ENCODE peak calls at places on chromosomes 13 and 19, in ten cellular contexts. One of them, this sample, is unnamed.

GRCh38 chr13:109803822-109804221 is 17.4 kb upstream of the IRS2 start:
- DNase-seq in cardiac fibroblast: no peak
- DNase-seq in A549: no peak
- DNase-seq in fibroblast of villous mesenchyme: no peak
- DNase-seq in dorsolateral prefrontal cortex: no peak
- DNase-seq in fibroblast of pulmonary artery: no peak
- DNase-seq in brain microvascular endothelial cell: no peak
- DNase-seq in CD4-positive, alpha-beta T cell: no peak
- DNase-seq in Peyer's patch: no peak
- DNase-seq in neural crest cell: no peak
- DNase-seq in this sample: no peak

GRCh38 chr19:55283548-55284393 is at the start of gene BRSK1:
- DNase-seq in cardiac fibroblast: peak; percentile 41
- DNase-seq in fibroblast of villous mesenchyme: peak; percentile 43
- DNase-seq in neural crest cell: peak; percentile 65
- DNase-seq in fibroblast of pulmonary artery: peak; percentile 60
- DNase-seq in CD4-positive, alpha-beta T cell: peak; percentile 43
- DNase-seq in dorsolateral prefrontal cortex: peak; percentile 86
- DNase-seq in Peyer's patch: no peak
- DNase-seq in A549: peak; percentile 62
- DNase-seq in brain microvascular endothelial cell: peak; percentile 40
- DNase-seq in this sample: no peak

GRCh38 chr19:13833330-13834265 is 38.4 kb downstream of the ZSWIM4 start:
- DNase-seq in CD4-positive, alpha-beta T cell: peak; percentile 89
- DNase-seq in neural crest cell: peak; percentile 94
- DNase-seq in fibroblast of pulmonary artery: peak; percentile 90
- DNase-seq in cardiac fibroblast: peak; percentile 91
- DNase-seq in dorsolateral prefrontal cortex: peak; percentile 88
- DNase-seq in fibroblast of villous mesenchyme: peak; percentile 90
- DNase-seq in brain microvascular endothelial cell: peak; percentile 81
- DNase-seq in Peyer's patch: peak; percentile 99
- DNase-seq in A549: peak; percentile 91
- DNase-seq in this sample: peak; percentile 99

GRCh38 chr13:112053744-112054615 is 13.0 kb upstream of the SOX1 start:
- DNase-seq in CD4-positive, alpha-beta T cell: no peak
- DNase-seq in fibroblast of pulmonary artery: no peak
- DNase-seq in cardiac fibroblast: no peak
- DNase-seq in brain microvascular endothelial cell: no peak
- DNase-seq in Peyer's patch: no peak
- DNase-seq in dorsolateral prefrontal cortex: no peak
- DNase-seq in fibroblast of villous mesenchyme: no peak
- DNase-seq in A549: no peak
- DNase-seq in neural crest cell: no peak
- DNase-seq in this sample: no peak

GRCh38 chr19:839146-839872 is 1.5 kb upstream of the PRTN3 start:
- DNase-seq in dorsolateral prefrontal cortex: no peak
- DNase-seq in fibroblast of villous mesenchyme: no peak
- DNase-seq in CD4-positive, alpha-beta T cell: no peak
- DNase-seq in A549: no peak
- DNase-seq in Peyer's patch: no peak
- DNase-seq in neural crest cell: no peak
- DNase-seq in cardiac fibroblast: no peak
- DNase-seq in fibroblast of pulmonary artery: no peak
- DNase-seq in brain microvascular endothelial cell: no peak
- DNase-seq in this sample: no peak

GRCh38 chr19:13778398-13778797 is 4.1 kb downstream of the C19orf53 start:
- DNase-seq in fibroblast of villous mesenchyme: no peak
- DNase-seq in cardiac fibroblast: no peak
- DNase-seq in brain microvascular endothelial cell: no peak
- DNase-seq in Peyer's patch: no peak
- DNase-seq in dorsolateral prefrontal cortex: no peak
- DNase-seq in fibroblast of pulmonary artery: no peak
- DNase-seq in A549: no peak
- DNase-seq in neural crest cell: no peak
- DNase-seq in CD4-positive, alpha-beta T cell: no peak
- DNase-seq in this sample: no peak

GRCh38 chr13:29336356-29336755 is 259.1 kb downstream of the SLC7A1 start:
- DNase-seq in fibroblast of villous mesenchyme: no peak
- DNase-seq in brain microvascular endothelial cell: no peak
- DNase-seq in dorsolateral prefrontal cortex: no peak
- DNase-seq in neural crest cell: no peak
- DNase-seq in A549: no peak
- DNase-seq in CD4-positive, alpha-beta T cell: no peak
- DNase-seq in Peyer's patch: no peak
- DNase-seq in fibroblast of pulmonary artery: no peak
- DNase-seq in cardiac fibroblast: no peak
- DNase-seq in this sample: no peak

GRCh38 chr19:32630338-32630737 is 44.6 kb downstream of the ANKRD27 start:
- DNase-seq in fibroblast of villous mesenchyme: no peak
- DNase-seq in dorsolateral prefrontal cortex: no peak
- DNase-seq in CD4-positive, alpha-beta T cell: no peak
- DNase-seq in A549: peak; percentile 45
- DNase-seq in cardiac fibroblast: no peak
- DNase-seq in fibroblast of pulmonary artery: no peak
- DNase-seq in brain microvascular endothelial cell: no peak
- DNase-seq in neural crest cell: no peak
- DNase-seq in Peyer's patch: no peak
- DNase-seq in this sample: no peak

GRCh38 chr19:5586300-5587070 is 18.7 kb upstream of the TINCR start:
- DNase-seq in Peyer's patch: no peak
- DNase-seq in A549: no peak
- DNase-seq in dorsolateral prefrontal cortex: no peak
- DNase-seq in cardiac fibroblast: no peak
- DNase-seq in fibroblast of villous mesenchyme: no peak
- DNase-seq in fibroblast of pulmonary artery: no peak
- DNase-seq in neural crest cell: no peak
- DNase-seq in CD4-positive, alpha-beta T cell: no peak
- DNase-seq in brain microvascular endothelial cell: no peak
- DNase-seq in this sample: peak; percentile 49

GRCh38 chr19:15463865-15464371 is 426 bp downstream of the RASAL3 start:
- DNase-seq in Peyer's patch: no peak
- DNase-seq in neural crest cell: no peak
- DNase-seq in fibroblast of villous mesenchyme: no peak
- DNase-seq in brain microvascular endothelial cell: no peak
- DNase-seq in A549: no peak
- DNase-seq in cardiac fibroblast: no peak
- DNase-seq in CD4-positive, alpha-beta T cell: peak; percentile 77
- DNase-seq in dorsolateral prefrontal cortex: no peak
- DNase-seq in fibroblast of pulmonary artery: no peak
- DNase-seq in this sample: peak; percentile 79

DNA sequence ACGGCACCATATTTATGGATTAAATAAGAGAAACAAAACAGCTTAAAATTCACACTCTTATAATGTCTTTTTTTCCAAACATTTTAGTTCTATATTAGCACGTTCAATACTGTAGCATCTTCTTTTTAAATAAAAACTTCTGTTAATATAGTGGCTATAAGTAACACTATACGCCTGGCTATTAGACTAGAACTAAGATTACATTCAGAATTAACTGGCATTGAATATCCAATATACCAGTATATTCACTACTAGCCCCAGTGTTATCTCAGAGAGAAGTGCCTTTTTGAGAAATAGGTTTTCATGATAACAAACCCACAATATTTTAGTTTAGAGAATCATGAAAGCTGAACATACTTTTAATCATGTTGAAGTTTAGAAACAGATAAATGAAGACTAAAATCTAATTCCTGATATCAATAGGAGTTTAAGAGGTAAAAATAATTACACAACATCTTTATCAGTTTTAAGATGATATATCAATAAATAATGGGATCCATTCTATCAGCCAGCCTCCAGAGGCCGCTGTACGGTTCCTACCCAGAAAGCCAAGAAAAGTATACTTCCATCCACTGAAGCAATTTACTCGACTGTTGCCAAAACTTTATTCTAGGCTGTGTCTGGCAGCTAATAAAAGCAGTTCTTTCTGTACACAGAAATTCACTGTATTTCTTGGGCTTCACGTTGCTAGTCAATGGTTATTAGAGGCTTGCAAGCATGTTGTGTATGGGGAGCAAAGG is 1113.4 kb upstream of the MIR17HG start:
- DNase-seq in Peyer's patch: no peak
- DNase-seq in CD4-positive, alpha-beta T cell: no peak
- DNase-seq in A549: no peak
- DNase-seq in neural crest cell: no peak
- DNase-seq in brain microvascular endothelial cell: no peak
- DNase-seq in dorsolateral prefrontal cortex: no peak
- DNase-seq in cardiac fibroblast: no peak
- DNase-seq in fibroblast of villous mesenchyme: no peak
- DNase-seq in fibroblast of pulmonary artery: no peak
- DNase-seq in this sample: no peak
- TF ChIP-seq CTCF in Peyer's patch: no peak
- TF ChIP-seq CTCF in CD4-positive, alpha-beta T cell: no peak
- TF ChIP-seq CTCF in A549: no peak
- TF ChIP-seq CTCF in neural crest cell: no peak
- TF ChIP-seq CTCF in brain microvascular endothelial cell: no peak
- TF ChIP-seq CTCF in dorsolateral prefrontal cortex: no peak
- TF ChIP-seq CTCF in cardiac fibroblast: no peak
- TF ChIP-seq CTCF in fibroblast of villous mesenchyme: no peak
- TF ChIP-seq CTCF in fibroblast of pulmonary artery: no peak
- TF ChIP-seq CTCF in this sample: no peak

GRCh38 chr19:57317503-57317902 is 2.8 kb upstream of the ZNF543 start:
- DNase-seq in neural crest cell: no peak
- DNase-seq in fibroblast of pulmonary artery: no peak
- DNase-seq in brain microvascular endothelial cell: no peak
- DNase-seq in dorsolateral prefrontal cortex: no peak
- DNase-seq in fibroblast of villous mesenchyme: no peak
- DNase-seq in Peyer's patch: no peak
- DNase-seq in CD4-positive, alpha-beta T cell: no peak
- DNase-seq in A549: no peak
- DNase-seq in cardiac fibroblast: no peak
- DNase-seq in this sample: no peak

GRCh38 chr19:57321164-57321563 is 892 bp downstream of the ZNF543 start:
- DNase-seq in brain microvascular endothelial cell: no peak
- DNase-seq in fibroblast of pulmonary artery: no peak
- DNase-seq in fibroblast of villous mesenchyme: no peak
- DNase-seq in cardiac fibroblast: no peak
- DNase-seq in A549: no peak
- DNase-seq in Peyer's patch: no peak
- DNase-seq in neural crest cell: no peak
- DNase-seq in CD4-positive, alpha-beta T cell: no peak
- DNase-seq in dorsolateral prefrontal cortex: no peak
- DNase-seq in this sample: no peak

GRCh38 chr19:57319869-57320179 is 448 bp upstream of the ZNF543 start:
- DNase-seq in CD4-positive, alpha-beta T cell: no peak
- DNase-seq in A549: no peak
- DNase-seq in brain microvascular endothelial cell: no peak
- DNase-seq in cardiac fibroblast: no peak
- DNase-seq in Peyer's patch: no peak
- DNase-seq in fibroblast of pulmonary artery: no peak
- DNase-seq in fibroblast of villous mesenchyme: no peak
- DNase-seq in neural crest cell: no peak
- DNase-seq in dorsolateral prefrontal cortex: no peak
- DNase-seq in this sample: no peak

GRCh38 chr19:57321746-57322145 is 1.5 kb downstream of the ZNF543 start:
- DNase-seq in dorsolateral prefrontal cortex: no peak
- DNase-seq in Peyer's patch: no peak
- DNase-seq in fibroblast of pulmonary artery: no peak
- DNase-seq in fibroblast of villous mesenchyme: no peak
- DNase-seq in neural crest cell: no peak
- DNase-seq in A549: no peak
- DNase-seq in CD4-positive, alpha-beta T cell: no peak
- DNase-seq in brain microvascular endothelial cell: no peak
- DNase-seq in cardiac fibroblast: no peak
- DNase-seq in this sample: no peak

GRCh38 chr19:57320180-57321084 is at the start of gene ZNF543:
- DNase-seq in A549: peak; percentile 99
- DNase-seq in fibroblast of pulmonary artery: peak; percentile 96
- DNase-seq in CD4-positive, alpha-beta T cell: peak; percentile 87
- DNase-seq in Peyer's patch: peak; percentile 96
- DNase-seq in dorsolateral prefrontal cortex: peak; percentile 97
- DNase-seq in cardiac fibroblast: peak; percentile 97
- DNase-seq in brain microvascular endothelial cell: peak; percentile 96
- DNase-seq in fibroblast of villous mesenchyme: peak; percentile 97
- DNase-seq in neural crest cell: peak; percentile 90
- DNase-seq in this sample: peak; percentile 97
- TF ChIP-seq CTCF in A549: no peak
- TF ChIP-seq CTCF in fibroblast of pulmonary artery: no peak
- TF ChIP-seq CTCF in CD4-positive, alpha-beta T cell: no peak
- TF ChIP-seq CTCF in Peyer's patch: no peak
- TF ChIP-seq CTCF in dorsolateral prefrontal cortex: no peak
- TF ChIP-seq CTCF in cardiac fibroblast: no peak
- TF ChIP-seq CTCF in brain microvascular endothelial cell: peak; percentile 9
- TF ChIP-seq CTCF in fibroblast of villous mesenchyme: no peak
- TF ChIP-seq CTCF in neural crest cell: no peak
- TF ChIP-seq CTCF in this sample: no peak

GRCh38 chr19:58513694-58514563 is 2.1 kb upstream of the SLC27A5 start:
- DNase-seq in neural crest cell: peak; percentile 92
- DNase-seq in fibroblast of pulmonary artery: peak; percentile 88
- DNase-seq in CD4-positive, alpha-beta T cell: peak; percentile 94
- DNase-seq in dorsolateral prefrontal cortex: peak; percentile 83
- DNase-seq in fibroblast of villous mesenchyme: peak; percentile 83
- DNase-seq in Peyer's patch: peak; percentile 93
- DNase-seq in brain microvascular endothelial cell: peak; percentile 62
- DNase-seq in cardiac fibroblast: peak; percentile 85
- DNase-seq in A549: peak; percentile 92
- DNase-seq in this sample: peak; percentile 97

GRCh38 chr19:58513213-58513693 is 1.5 kb upstream of the SLC27A5 start:
- DNase-seq in fibroblast of pulmonary artery: no peak
- DNase-seq in CD4-positive, alpha-beta T cell: no peak
- DNase-seq in A549: no peak
- DNase-seq in neural crest cell: no peak
- DNase-seq in fibroblast of villous mesenchyme: no peak
- DNase-seq in Peyer's patch: no peak
- DNase-seq in cardiac fibroblast: no peak
- DNase-seq in brain microvascular endothelial cell: no peak
- DNase-seq in dorsolateral prefrontal cortex: no peak
- DNase-seq in this sample: no peak

GRCh38 chr19:58509731-58510083 is 2.1 kb downstream of the SLC27A5 start:
- DNase-seq in cardiac fibroblast: no peak
- DNase-seq in CD4-positive, alpha-beta T cell: no peak
- DNase-seq in brain microvascular endothelial cell: no peak
- DNase-seq in Peyer's patch: no peak
- DNase-seq in neural crest cell: no peak
- DNase-seq in dorsolateral prefrontal cortex: no peak
- DNase-seq in fibroblast of villous mesenchyme: no peak
- DNase-seq in fibroblast of pulmonary artery: no peak
- DNase-seq in A549: no peak
- DNase-seq in this sample: no peak

GRCh38 chr19:58510084-58510862 is 1.5 kb downstream of the SLC27A5 start:
- DNase-seq in A549: no peak
- DNase-seq in neural crest cell: no peak
- DNase-seq in fibroblast of pulmonary artery: no peak
- DNase-seq in cardiac fibroblast: no peak
- DNase-seq in CD4-positive, alpha-beta T cell: no peak
- DNase-seq in fibroblast of villous mesenchyme: no peak
- DNase-seq in Peyer's patch: no peak
- DNase-seq in dorsolateral prefrontal cortex: no peak
- DNase-seq in brain microvascular endothelial cell: no peak
- DNase-seq in this sample: no peak

GRCh38 chr19:58511353-58512208 is at the start of gene SLC27A5:
- DNase-seq in cardiac fibroblast: no peak
- DNase-seq in brain microvascular endothelial cell: no peak
- DNase-seq in CD4-positive, alpha-beta T cell: no peak
- DNase-seq in dorsolateral prefrontal cortex: no peak
- DNase-seq in fibroblast of villous mesenchyme: no peak
- DNase-seq in fibroblast of pulmonary artery: no peak
- DNase-seq in A549: no peak
- DNase-seq in neural crest cell: no peak
- DNase-seq in Peyer's patch: peak; percentile 70
- DNase-seq in this sample: no peak
- TF ChIP-seq CTCF in cardiac fibroblast: no peak
- TF ChIP-seq CTCF in brain microvascular endothelial cell: no peak
- TF ChIP-seq CTCF in CD4-positive, alpha-beta T cell: no peak
- TF ChIP-seq CTCF in dorsolateral prefrontal cortex: no peak
- TF ChIP-seq CTCF in fibroblast of villous mesenchyme: no peak
- TF ChIP-seq CTCF in fibroblast of pulmonary artery: no peak
- TF ChIP-seq CTCF in A549: no peak
- TF ChIP-seq CTCF in neural crest cell: no peak
- TF ChIP-seq CTCF in Peyer's patch: no peak
- TF ChIP-seq CTCF in this sample: no peak

GRCh38 chr19:51976852-51977251 is 9.8 kb downstream of the ZNF350 start:
- DNase-seq in neural crest cell: no peak
- DNase-seq in dorsolateral prefrontal cortex: no peak
- DNase-seq in fibroblast of pulmonary artery: no peak
- DNase-seq in Peyer's patch: no peak
- DNase-seq in CD4-positive, alpha-beta T cell: no peak
- DNase-seq in fibroblast of villous mesenchyme: no peak
- DNase-seq in brain microvascular endothelial cell: no peak
- DNase-seq in cardiac fibroblast: no peak
- DNase-seq in A549: no peak
- DNase-seq in this sample: no peak
- TF ChIP-seq CTCF in neural crest cell: no peak
- TF ChIP-seq CTCF in dorsolateral prefrontal cortex: no peak
- TF ChIP-seq CTCF in fibroblast of pulmonary artery: no peak
- TF ChIP-seq CTCF in Peyer's patch: no peak
- TF ChIP-seq CTCF in CD4-positive, alpha-beta T cell: no peak
- TF ChIP-seq CTCF in fibroblast of villous mesenchyme: no peak
- TF ChIP-seq CTCF in brain microvascular endothelial cell: no peak
- TF ChIP-seq CTCF in cardiac fibroblast: no peak
- TF ChIP-seq CTCF in A549: no peak
- TF ChIP-seq CTCF in this sample: no peak